ENCODE peak calls at places on chromosomes 6 and 20, in four cellular contexts. I is bronchial epithelial cell, A is OCI-LY7, J is dorsolateral prefrontal cortex. H is an unnamed sample.

GRCh38 chr6:155186052-155186658 is 77.7 kb upstream of the CLDN20 start:
- DNase-seq in I (peak; percentile 10), A (no peak), J (no peak), H (peak; percentile 45)

GRCh38 chr6:158894192-158894591 is 75.0 kb upstream of the EZR start:
- DNase-seq in I (peak; percentile 82), A (no peak), J (no peak), H (no peak)

GRCh38 chr6:40937491-40937890 is 101.5 kb downstream of the UNC5CL start:
- DNase-seq in I (no peak), A (no peak), J (no peak), H (no peak)

GRCh38 chr6:34248198-34248726 is 544 bp downstream of the SMIM29 start:
- DNase-seq in I (no peak), A (peak; percentile 42), J (no peak), H (peak; percentile 71)

GRCh38 chr20:35355372-35355771 is 56.4 kb downstream of the UQCC1 start:
- DNase-seq in I (no peak), A (no peak), J (no peak), H (no peak)

GRCh38 chr6:117512056-117512828 is 29.8 kb downstream of the DCBLD1 start:
- DNase-seq in I (no peak), A (no peak), J (no peak), H (no peak)

GRCh38 chr6:24990227-24990843 is 54.6 kb upstream of the RIPOR2 start:
- DNase-seq in I (peak; percentile 71), A (no peak), J (no peak), H (no peak)

GRCh38 chr6:132768051-132768517 is 10.4 kb upstream of the VNN2 start:
- DNase-seq in I (peak; percentile 65), A (peak; percentile 59), J (no peak), H (peak; percentile 39)

GRCh38 chr6:81895511-81896185 is 143.2 kb upstream of the TENT5A start:
- DNase-seq in I (no peak), A (no peak), J (no peak), H (no peak)

GRCh38 chr6:52532457-52532856 is 44.4 kb downstream of the TRAM2 start:
- DNase-seq in I (no peak), A (no peak), J (no peak), H (no peak)

GRCh38 chr20:7851031-7851490 is 89.2 kb downstream of the HAO1 start:
- DNase-seq in I (peak; percentile 97), A (no peak), J (no peak), H (no peak)

GRCh38 chr6:31691564-31692108 is 10.8 kb upstream of the LY6G5C start:
- DNase-seq in I (no peak), A (no peak), J (no peak), H (no peak)

GRCh38 chr6:31687860-31688693 is 7.2 kb upstream of the LY6G5C start:
- DNase-seq in I (no peak), A (no peak), J (no peak), H (no peak)

GRCh38 chr6:31691078-31691463 is 10.2 kb upstream of the LY6G5C start:
- DNase-seq in I (no peak), A (no peak), J (no peak), H (no peak)

GRCh38 chr6:31690231-31691077 is 9.6 kb upstream of the LY6G5C start:
- DNase-seq in I (no peak), A (no peak), J (no peak), H (peak; percentile 29)

DNA sequence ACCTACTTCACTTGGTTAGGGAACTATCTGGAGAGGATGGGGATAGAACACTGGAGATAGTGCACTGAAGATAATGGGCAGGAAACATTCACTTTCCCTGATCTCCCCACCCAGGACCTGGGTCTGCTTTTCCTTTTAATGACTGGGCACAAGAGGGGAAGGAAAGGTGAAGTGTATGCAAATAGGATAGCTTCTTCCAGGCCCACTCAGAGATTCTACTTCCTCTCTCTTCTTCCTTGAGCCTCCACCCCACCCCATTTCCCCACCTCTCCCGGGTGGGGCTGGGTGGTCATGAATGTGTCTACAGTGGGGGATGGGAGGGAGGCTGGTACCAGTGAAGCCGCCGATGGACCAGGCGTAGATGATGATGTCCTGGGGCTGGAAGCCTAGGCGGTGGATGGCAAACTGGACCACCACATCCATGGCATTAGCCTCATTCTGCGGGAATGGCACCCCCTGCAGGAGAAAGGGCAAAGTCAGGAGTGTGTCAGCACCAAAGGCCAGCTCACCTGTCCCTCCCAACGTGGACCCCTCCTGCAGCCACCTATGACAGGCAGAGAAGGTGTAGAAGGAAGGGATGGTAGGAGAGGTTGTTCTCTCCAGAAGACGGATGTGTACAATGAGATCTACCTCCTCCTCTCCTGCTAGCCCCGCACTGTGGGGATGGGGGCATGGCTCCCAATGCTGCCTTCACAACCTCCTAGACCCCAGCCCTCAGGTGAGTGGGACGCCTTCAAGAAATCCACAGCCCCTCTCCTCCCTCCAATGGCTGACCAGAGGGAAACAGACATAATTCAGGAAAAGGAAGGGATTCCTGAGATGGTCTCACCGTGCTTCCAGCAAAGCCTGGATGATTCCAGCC is 8.6 kb upstream of the LY6G5C start:
- DNase-seq in I (no peak), A (no peak), J (no peak), H (peak; percentile 46)
- TF ChIP-seq CTCF in I (peak; percentile 59), A (peak; percentile 73), J (no peak), H (peak; percentile 29)

GRCh38 chr20:21704408-21705385 is 767 bp upstream of the PAX1 start:
- DNase-seq in I (no peak), A (no peak), J (no peak), H (no peak)

GRCh38 chr20:21706345-21707195 is 1.1 kb downstream of the PAX1 start:
- DNase-seq in I (no peak), A (no peak), J (no peak), H (no peak)

GRCh38 chr20:21707267-21707666 is 1.8 kb downstream of the PAX1 start:
- DNase-seq in I (no peak), A (no peak), J (no peak), H (no peak)

GRCh38 chr20:21703740-21704407 is 1.6 kb upstream of the PAX1 start:
- DNase-seq in I (no peak), A (no peak), J (no peak), H (no peak)

DNA sequence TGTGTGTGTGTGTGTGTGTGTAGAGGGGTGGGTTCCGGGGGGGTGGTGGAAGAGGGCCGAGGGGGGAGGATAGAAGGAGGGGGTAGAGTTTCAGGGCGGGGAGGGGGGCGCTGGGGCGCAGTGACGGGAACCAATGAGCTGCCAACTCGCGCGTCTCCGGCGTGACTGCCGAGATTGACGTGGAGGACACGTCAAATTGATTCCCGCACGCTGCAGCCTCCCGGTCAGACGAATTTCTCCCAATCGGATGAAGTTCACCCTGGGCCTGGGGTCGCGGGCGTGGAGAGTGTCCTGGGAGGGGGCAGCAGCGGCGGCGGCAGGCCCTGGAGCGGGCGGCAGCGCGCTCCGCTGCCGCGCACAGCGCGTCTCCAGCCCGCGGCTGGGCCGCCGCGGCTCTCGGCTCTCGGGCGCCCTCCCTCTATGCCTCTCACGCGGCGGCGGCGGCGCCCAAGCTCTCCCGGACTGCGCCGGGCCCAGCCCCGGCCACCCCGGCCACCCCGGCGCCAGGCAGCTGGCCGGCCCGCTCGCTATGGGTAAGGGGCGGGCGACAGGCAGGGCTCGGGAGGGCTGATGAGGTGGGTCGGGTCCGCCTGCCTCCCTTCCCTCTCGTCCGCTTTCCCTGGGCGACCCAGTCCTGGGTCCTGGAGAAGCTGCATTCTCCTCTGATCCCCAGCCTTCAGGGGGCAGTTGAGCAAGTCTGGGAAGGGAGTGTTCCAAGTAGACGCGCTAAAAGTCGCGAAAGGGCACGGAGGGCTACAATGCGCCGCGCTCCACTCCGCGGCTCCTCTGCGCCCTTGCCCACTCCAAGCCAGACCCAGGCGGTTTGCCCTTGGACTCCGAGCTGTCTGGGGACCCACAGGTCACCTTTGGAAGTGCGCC is at the start of gene PAX1:
- DNase-seq in I (no peak), A (no peak), J (no peak), H (no peak)
- TF ChIP-seq CTCF in I (no peak), A (no peak), J (no peak), H (no peak)

GRCh38 chr6:112017760-112018537 is 36.0 kb upstream of the CCN6 start:
- DNase-seq in I (no peak), A (no peak), J (no peak), H (no peak)
- TF ChIP-seq CTCF in I (no peak), A (no peak), J (no peak), H (no peak)

GRCh38 chr20:63223121-63223825 is 7.3 kb upstream of the YTHDF1 start:
- DNase-seq in I (peak; percentile 36), A (peak; percentile 58), J (no peak), H (peak; percentile 76)
- TF ChIP-seq CTCF in I (peak; percentile 85), A (peak; percentile 88), J (peak; percentile 75), H (peak; percentile 67)

DNA sequence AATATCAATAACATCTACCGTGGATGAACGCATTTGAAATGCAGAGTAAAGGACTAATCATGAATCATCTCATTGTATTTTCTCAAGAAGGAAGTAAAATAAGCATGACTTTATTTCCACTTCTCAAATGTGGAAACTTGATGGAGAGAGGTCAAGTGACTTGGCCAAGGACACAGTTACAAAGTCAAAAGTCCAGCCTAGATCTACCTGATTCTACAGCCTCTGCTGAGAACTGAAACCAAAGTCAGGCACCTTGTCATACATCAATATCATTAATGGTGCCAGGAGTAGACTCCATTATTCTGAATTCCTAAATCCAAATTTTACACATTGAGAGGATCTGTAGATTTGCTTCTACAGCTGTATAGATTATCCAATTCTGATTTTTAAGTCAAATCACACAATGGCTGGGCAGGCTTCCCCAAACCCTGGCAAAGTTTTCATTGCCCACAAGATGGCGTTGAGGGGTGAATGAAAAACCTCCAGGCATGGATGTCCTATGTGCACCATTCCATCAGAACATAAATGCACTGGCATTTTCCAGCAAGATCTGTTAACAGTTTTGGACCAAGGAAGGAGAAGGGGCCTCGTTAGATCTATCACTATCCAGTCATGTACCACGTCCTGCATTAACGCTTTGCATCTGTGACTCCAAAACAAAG is 423.0 kb downstream of the MAFB start:
- DNase-seq in I (peak; percentile 40), A (peak; percentile 18), J (no peak), H (no peak)
- TF ChIP-seq CTCF in I (peak; percentile 49), A (peak; percentile 68), J (peak; percentile 42), H (no peak)

GRCh38 chr20:20860078-20860806 is 147.8 kb upstream of the RALGAPA2 start:
- DNase-seq in I (peak; percentile 78), A (peak; percentile 82), J (peak; percentile 95), H (peak; percentile 76)

GRCh38 chr20:20869161-20869560 is 156.7 kb upstream of the RALGAPA2 start:
- DNase-seq in I (no peak), A (no peak), J (no peak), H (no peak)

GRCh38 chr20:20859510-20859909 is 147.1 kb upstream of the RALGAPA2 start:
- DNase-seq in I (no peak), A (no peak), J (no peak), H (no peak)

DNA sequence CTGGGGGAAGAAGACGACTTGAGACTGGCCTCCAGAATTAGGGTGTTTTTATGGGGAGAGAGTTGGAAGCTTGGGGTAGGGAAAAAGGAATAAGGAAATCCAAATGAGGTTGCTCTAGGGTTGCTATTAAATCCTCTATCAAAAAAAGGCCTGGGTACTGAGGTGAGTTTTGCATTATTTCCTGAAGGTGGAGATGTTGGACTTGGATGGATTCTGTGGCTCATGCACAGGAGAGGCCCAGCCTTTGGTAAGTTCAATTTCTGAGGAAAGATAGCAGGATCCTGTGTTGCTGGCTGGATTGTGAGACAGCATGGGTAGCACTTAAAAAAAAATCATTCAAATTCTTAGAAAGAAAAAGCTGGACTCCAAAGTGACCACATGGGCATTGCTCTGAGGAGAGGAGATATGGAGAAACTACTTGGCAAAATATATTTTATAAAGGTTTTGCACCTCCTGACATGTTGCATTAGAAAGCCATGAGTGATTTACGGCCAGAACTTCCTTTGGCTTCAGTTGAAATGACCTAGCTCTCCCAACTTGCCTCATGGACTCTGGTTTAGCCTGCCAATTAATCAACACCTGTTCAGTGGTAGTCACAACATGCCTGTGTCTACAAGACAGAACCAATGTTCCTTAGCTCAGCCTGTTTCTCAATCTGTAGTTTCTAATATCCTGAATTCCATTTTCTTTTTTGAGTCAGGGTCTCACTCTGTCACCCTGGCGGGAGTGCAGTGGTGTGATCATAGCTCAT is 152.1 kb upstream of the RALGAPA2 start:
- DNase-seq in I (peak; percentile 28), A (no peak), J (no peak), H (no peak)
- TF ChIP-seq CTCF in I (peak; percentile 39), A (peak; percentile 32), J (peak; percentile 47), H (no peak)

GRCh38 chr20:43798591-43799149 is 71.9 kb upstream of the GTSF1L start:
- DNase-seq in I (no peak), A (no peak), J (no peak), H (no peak)
- TF ChIP-seq CTCF in I (no peak), A (no peak), J (no peak), H (no peak)